ENCODE peak calls at places on chromosomes 2 and 18, in five cellular contexts. One of them, this sample, is unnamed.

GRCh38 chr2:113098061-113098460 is 29.3 kb upstream of the IL1RN start:
- DNase-seq in heart left ventricle: no peak
- DNase-seq in MG63: no peak
- DNase-seq in heart right ventricle: no peak
- DNase-seq in fibroblast of pulmonary artery: no peak
- DNase-seq in this sample: no peak

GRCh38 chr2:84393829-84394228 is 65.3 kb downstream of the SUCLG1 start:
- DNase-seq in heart left ventricle: no peak
- DNase-seq in MG63: no peak
- DNase-seq in heart right ventricle: no peak
- DNase-seq in fibroblast of pulmonary artery: no peak
- DNase-seq in this sample: no peak

GRCh38 chr2:10824191-10824590 is 11.6 kb upstream of the PDIA6 start:
- DNase-seq in heart left ventricle: no peak
- DNase-seq in MG63: no peak
- DNase-seq in heart right ventricle: no peak
- DNase-seq in fibroblast of pulmonary artery: no peak
- DNase-seq in this sample: no peak

GRCh38 chr18:26317353-26317865 is 91.2 kb downstream of the TAF4B start:
- DNase-seq in heart left ventricle: no peak
- DNase-seq in MG63: peak
- DNase-seq in heart right ventricle: no peak
- DNase-seq in fibroblast of pulmonary artery: peak
- DNase-seq in this sample: no peak

GRCh38 chr2:146873646-146874259 is 971.1 kb upstream of the ACVR2A start:
- DNase-seq in heart left ventricle: no peak
- DNase-seq in MG63: no peak
- DNase-seq in heart right ventricle: no peak
- DNase-seq in fibroblast of pulmonary artery: no peak
- DNase-seq in this sample: no peak

GRCh38 chr2:96869281-96869823 is 528 bp downstream of the SEMA4C start:
- DNase-seq in heart left ventricle: peak
- DNase-seq in MG63: peak
- DNase-seq in heart right ventricle: peak
- DNase-seq in fibroblast of pulmonary artery: peak
- DNase-seq in this sample: peak

GRCh38 chr2:54572262-54572635 is 116.1 kb downstream of the SPTBN1 start:
- DNase-seq in heart left ventricle: no peak
- DNase-seq in MG63: peak
- DNase-seq in heart right ventricle: no peak
- DNase-seq in fibroblast of pulmonary artery: peak
- DNase-seq in this sample: peak

GRCh38 chr2:226118471-226119429 is 680.9 kb downstream of the IRS1 start:
- DNase-seq in heart left ventricle: no peak
- DNase-seq in MG63: peak
- DNase-seq in heart right ventricle: no peak
- DNase-seq in fibroblast of pulmonary artery: peak
- DNase-seq in this sample: peak

GRCh38 chr2:126513033-126513432 is 142.9 kb upstream of the GYPC start:
- DNase-seq in heart left ventricle: no peak
- DNase-seq in MG63: peak
- DNase-seq in heart right ventricle: no peak
- DNase-seq in fibroblast of pulmonary artery: peak
- DNase-seq in this sample: no peak

GRCh38 chr2:109279243-109279860 is 150.3 kb downstream of the SH3RF3 start:
- DNase-seq in heart left ventricle: no peak
- DNase-seq in MG63: no peak
- DNase-seq in heart right ventricle: no peak
- DNase-seq in fibroblast of pulmonary artery: peak
- DNase-seq in this sample: no peak

GRCh38 chr2:128196026-128196822 is 105.2 kb downstream of the UGGT1 start:
- DNase-seq in heart left ventricle: no peak
- DNase-seq in MG63: no peak
- DNase-seq in heart right ventricle: no peak
- DNase-seq in fibroblast of pulmonary artery: peak
- DNase-seq in this sample: no peak

GRCh38 chr18:49090901-49091300 is 140.1 kb upstream of the SMAD7 start:
- DNase-seq in heart left ventricle: no peak
- DNase-seq in MG63: no peak
- DNase-seq in heart right ventricle: no peak
- DNase-seq in fibroblast of pulmonary artery: no peak
- DNase-seq in this sample: no peak

GRCh38 chr2:16653799-16654198 is 11.8 kb downstream of the CYRIA start:
- DNase-seq in heart left ventricle: no peak
- DNase-seq in MG63: no peak
- DNase-seq in heart right ventricle: no peak
- DNase-seq in fibroblast of pulmonary artery: no peak
- DNase-seq in this sample: no peak

GRCh38 chr2:8391126-8391525 is 290.7 kb upstream of the ID2 start:
- DNase-seq in heart left ventricle: no peak
- DNase-seq in MG63: no peak
- DNase-seq in heart right ventricle: no peak
- DNase-seq in fibroblast of pulmonary artery: no peak
- DNase-seq in this sample: no peak

GRCh38 chr2:120761911-120762310 is 26.2 kb downstream of the GLI2 start:
- DNase-seq in heart left ventricle: peak
- DNase-seq in MG63: no peak
- DNase-seq in heart right ventricle: no peak
- DNase-seq in fibroblast of pulmonary artery: no peak
- DNase-seq in this sample: no peak

GRCh38 chr2:149827585-149828156 is 240.1 kb upstream of the MMADHC start:
- DNase-seq in heart left ventricle: no peak
- DNase-seq in MG63: no peak
- DNase-seq in heart right ventricle: no peak
- DNase-seq in fibroblast of pulmonary artery: peak
- DNase-seq in this sample: no peak

GRCh38 chr2:234733093-234733489 is 218.7 kb upstream of the SH3BP4 start:
- DNase-seq in heart left ventricle: no peak
- DNase-seq in MG63: no peak
- DNase-seq in heart right ventricle: no peak
- DNase-seq in fibroblast of pulmonary artery: no peak
- DNase-seq in this sample: no peak

GRCh38 chr2:238168196-238168815 is 9.5 kb downstream of the ERFE start:
- DNase-seq in heart left ventricle: no peak
- DNase-seq in MG63: no peak
- DNase-seq in heart right ventricle: no peak
- DNase-seq in fibroblast of pulmonary artery: no peak
- DNase-seq in this sample: no peak

GRCh38 chr2:235468978-235469694 is 24.7 kb upstream of the AGAP1 start:
- DNase-seq in heart left ventricle: no peak
- DNase-seq in MG63: peak
- DNase-seq in heart right ventricle: no peak
- DNase-seq in fibroblast of pulmonary artery: peak
- DNase-seq in this sample: no peak

GRCh38 chr2:38214209-38214717 is 138.3 kb upstream of the CYP1B1 start:
- DNase-seq in heart left ventricle: no peak
- DNase-seq in MG63: no peak
- DNase-seq in heart right ventricle: no peak
- DNase-seq in fibroblast of pulmonary artery: no peak
- DNase-seq in this sample: no peak

GRCh38 chr2:212644195-212644837 is 105.7 kb upstream of the ERBB4 start:
- DNase-seq in heart left ventricle: no peak
- DNase-seq in MG63: no peak
- DNase-seq in heart right ventricle: no peak
- DNase-seq in fibroblast of pulmonary artery: no peak
- DNase-seq in this sample: no peak

GRCh38 chr2:194319222-194319992 is 1337.6 kb upstream of the SLC39A10 start:
- DNase-seq in heart left ventricle: no peak
- DNase-seq in MG63: no peak
- DNase-seq in heart right ventricle: no peak
- DNase-seq in fibroblast of pulmonary artery: no peak
- DNase-seq in this sample: no peak

GRCh38 chr18:40874233-40874632 is 1080.8 kb upstream of the PIK3C3 start:
- DNase-seq in heart left ventricle: no peak
- DNase-seq in MG63: no peak
- DNase-seq in heart right ventricle: no peak
- DNase-seq in fibroblast of pulmonary artery: peak
- DNase-seq in this sample: no peak

GRCh38 chr2:134982603-134983002 is 64.0 kb downstream of the CCNT2 start:
- DNase-seq in heart left ventricle: no peak
- DNase-seq in MG63: no peak
- DNase-seq in heart right ventricle: no peak
- DNase-seq in fibroblast of pulmonary artery: no peak
- DNase-seq in this sample: no peak

GRCh38 chr2:200306969-200307811 is 697 bp downstream of the SPATS2L start:
- DNase-seq in heart left ventricle: peak
- DNase-seq in MG63: peak
- DNase-seq in heart right ventricle: peak
- DNase-seq in fibroblast of pulmonary artery: peak
- DNase-seq in this sample: peak

GRCh38 chr2:200306719-200306968 is 151 bp downstream of the SPATS2L start:
- DNase-seq in heart left ventricle: no peak
- DNase-seq in MG63: no peak
- DNase-seq in heart right ventricle: no peak
- DNase-seq in fibroblast of pulmonary artery: no peak
- DNase-seq in this sample: no peak

GRCh38 chr2:200309296-200309846 is 2.9 kb downstream of the SPATS2L start:
- DNase-seq in heart left ventricle: no peak
- DNase-seq in MG63: no peak
- DNase-seq in heart right ventricle: no peak
- DNase-seq in fibroblast of pulmonary artery: no peak
- DNase-seq in this sample: no peak

GRCh38 chr2:200308421-200309295 is 2.2 kb downstream of the SPATS2L start:
- DNase-seq in heart left ventricle: no peak
- DNase-seq in MG63: no peak
- DNase-seq in heart right ventricle: no peak
- DNase-seq in fibroblast of pulmonary artery: peak
- DNase-seq in this sample: no peak

GRCh38 chr2:200308001-200308400 is 1.5 kb downstream of the SPATS2L start:
- DNase-seq in heart left ventricle: no peak
- DNase-seq in MG63: no peak
- DNase-seq in heart right ventricle: no peak
- DNase-seq in fibroblast of pulmonary artery: peak
- DNase-seq in this sample: peak
- H3K4me3 ChIP-seq in heart left ventricle: peak
- H3K4me3 ChIP-seq in MG63: peak
- H3K4me3 ChIP-seq in heart right ventricle: peak
- H3K4me3 ChIP-seq in fibroblast of pulmonary artery: peak
- H3K4me3 ChIP-seq in this sample: peak

DNA sequence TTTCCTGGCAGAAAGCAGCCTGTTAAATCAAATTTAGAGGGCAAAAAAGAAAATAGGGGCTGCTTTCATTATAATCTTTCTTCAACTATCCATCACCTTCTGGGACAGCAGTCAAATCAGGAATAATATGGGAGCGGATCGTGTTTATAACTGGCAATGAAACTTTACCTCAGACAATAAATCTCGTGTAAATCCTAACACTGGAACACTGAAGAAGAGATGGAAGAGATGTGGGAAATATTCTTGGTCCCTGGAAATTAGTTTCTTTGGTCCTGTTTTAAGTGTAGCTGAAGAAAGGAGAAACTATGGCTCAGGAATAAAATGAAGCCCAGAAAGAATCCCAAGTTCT is 77.6 kb upstream of the SERTAD2 start:
- DNase-seq in heart left ventricle: no peak
- DNase-seq in MG63: no peak
- DNase-seq in heart right ventricle: no peak
- DNase-seq in fibroblast of pulmonary artery: no peak
- DNase-seq in this sample: no peak
- H3K4me3 ChIP-seq in heart left ventricle: no peak
- H3K4me3 ChIP-seq in MG63: peak
- H3K4me3 ChIP-seq in heart right ventricle: peak
- H3K4me3 ChIP-seq in fibroblast of pulmonary artery: no peak
- H3K4me3 ChIP-seq in this sample: no peak

DNA sequence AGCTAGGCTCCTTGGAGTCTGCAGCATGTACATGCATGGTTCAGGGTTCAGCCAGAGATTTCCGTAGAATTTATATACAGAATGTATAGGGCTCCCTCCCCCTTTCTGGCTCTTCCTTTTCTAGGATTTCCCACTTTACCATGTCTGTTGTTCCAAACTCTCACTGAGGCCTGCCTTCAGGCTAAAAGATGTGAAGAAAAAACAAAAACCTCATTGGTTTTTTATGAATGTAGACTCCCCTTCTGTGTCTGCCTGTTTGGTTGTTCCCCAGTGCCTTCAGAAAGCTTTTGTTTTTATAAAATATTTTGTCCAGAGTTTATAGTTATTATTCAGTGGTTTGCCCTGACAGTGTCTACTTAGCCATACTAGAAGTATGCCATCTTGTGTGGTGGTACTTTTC is 3.6 kb downstream of the NDUFV2 start:
- DNase-seq in heart left ventricle: no peak
- DNase-seq in MG63: no peak
- DNase-seq in heart right ventricle: no peak
- DNase-seq in fibroblast of pulmonary artery: no peak
- DNase-seq in this sample: no peak
- H3K4me3 ChIP-seq in heart left ventricle: no peak
- H3K4me3 ChIP-seq in MG63: peak
- H3K4me3 ChIP-seq in heart right ventricle: no peak
- H3K4me3 ChIP-seq in fibroblast of pulmonary artery: no peak
- H3K4me3 ChIP-seq in this sample: no peak

DNA sequence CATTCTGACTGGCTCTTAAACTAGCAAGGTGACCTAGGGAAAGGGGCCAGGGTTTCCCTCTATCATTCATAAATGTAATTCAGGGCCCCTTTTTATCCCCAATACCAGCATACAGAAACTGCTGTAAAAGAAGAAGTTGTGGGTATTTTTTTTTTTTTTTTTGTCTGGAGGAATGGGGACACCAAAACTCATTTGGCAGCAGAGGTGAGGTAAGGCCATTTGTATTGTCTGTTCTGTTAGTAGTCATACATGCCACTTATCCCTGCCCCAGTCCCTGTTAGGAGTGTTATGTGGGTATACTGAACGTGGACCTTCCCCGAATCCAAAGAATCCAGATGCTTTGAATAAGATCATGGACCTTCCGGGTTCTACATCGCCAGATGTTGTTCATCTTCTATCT is 1.7 kb downstream of the SEPTIN2 start:
- DNase-seq in heart left ventricle: no peak
- DNase-seq in MG63: no peak
- DNase-seq in heart right ventricle: no peak
- DNase-seq in fibroblast of pulmonary artery: no peak
- DNase-seq in this sample: no peak
- H3K4me3 ChIP-seq in heart left ventricle: peak
- H3K4me3 ChIP-seq in MG63: peak
- H3K4me3 ChIP-seq in heart right ventricle: peak
- H3K4me3 ChIP-seq in fibroblast of pulmonary artery: peak
- H3K4me3 ChIP-seq in this sample: peak

GRCh38 chr2:119255760-119256573 is 32.3 kb downstream of the STEAP3 start:
- DNase-seq in heart left ventricle: no peak
- DNase-seq in MG63: peak
- DNase-seq in heart right ventricle: no peak
- DNase-seq in fibroblast of pulmonary artery: peak
- DNase-seq in this sample: peak
- H3K4me3 ChIP-seq in heart left ventricle: no peak
- H3K4me3 ChIP-seq in MG63: no peak
- H3K4me3 ChIP-seq in heart right ventricle: no peak
- H3K4me3 ChIP-seq in fibroblast of pulmonary artery: no peak
- H3K4me3 ChIP-seq in this sample: no peak

This sample was measured in SJSA1.